ENCODE peak calls at places on chromosome 1, in eight cellular contexts. B is Kasumi-1, M is EH, K is 8988T, Y is stomach, G is DMS53, O is NCI-H1092, E is dermis blood vessel endothelial cell. V is an unnamed sample.

GRCh38 chr1:64124751-64125445 is 78.5 kb upstream of the UBE2U start:
- DNase-seq in O (no peak), K (no peak), M (no peak), G (no peak), B (no peak), E (no peak), Y (no peak), V (no peak)

GRCh38 chr1:60874703-60875102 is 207.7 kb upstream of the NFIA start:
- DNase-seq in O (no peak), B (no peak), M (peak), Y (no peak), G (peak), E (peak), K (no peak), V (peak)

GRCh38 chr1:18351735-18352134 is 129.0 kb upstream of the KLHDC7A start:
- DNase-seq in M (no peak), B (no peak), O (no peak), K (no peak), G (no peak), Y (no peak), E (no peak), V (no peak)

GRCh38 chr1:32919811-32920733 is 18.9 kb upstream of the TMEM54 start:
- DNase-seq in G (no peak), B (no peak), O (no peak), E (no peak), Y (peak), K (no peak), M (peak), V (peak)

GRCh38 chr1:245444181-245444580 is 289.4 kb downstream of the KIF26B start:
- DNase-seq in O (no peak), G (no peak), Y (no peak), K (no peak), M (no peak), B (no peak), E (no peak), V (no peak)

GRCh38 chr1:70143052-70143659 is 62.2 kb downstream of the LRRC40 start:
- DNase-seq in G (peak), M (peak), Y (no peak), K (no peak), B (no peak), E (no peak), O (no peak), V (peak)

GRCh38 chr1:68165665-68166064 is 66.7 kb downstream of the WLS start:
- DNase-seq in Y (no peak), K (no peak), O (no peak), B (no peak), E (no peak), G (no peak), M (no peak), V (no peak)

GRCh38 chr1:72851597-72851996 is 569.3 kb upstream of the NEGR1 start:
- DNase-seq in Y (no peak), M (no peak), B (no peak), G (no peak), K (no peak), E (no peak), O (no peak), V (no peak)

GRCh38 chr1:209675567-209676154 is 449 bp downstream of the G0S2 start:
- DNase-seq in K (no peak), E (peak), O (peak), Y (peak), G (peak), B (no peak), M (peak), V (no peak)

GRCh38 chr1:93804412-93804811 is 74.6 kb downstream of the DNTTIP2 start:
- DNase-seq in G (no peak), B (no peak), M (peak), K (no peak), O (no peak), Y (no peak), E (peak), V (peak)

GRCh38 chr1:65108025-65108692 is 39.8 kb upstream of the AK4 start:
- DNase-seq in K (no peak), B (no peak), M (no peak), O (no peak), Y (peak), E (no peak), G (peak), V (no peak)

GRCh38 chr1:229107302-229107815 is 163.6 kb upstream of the RAB4A start:
- DNase-seq in K (no peak), G (no peak), O (no peak), Y (no peak), B (no peak), M (no peak), E (no peak), V (no peak)

GRCh38 chr1:2313651-2314296 is 77.6 kb downstream of the MORN1 start:
- DNase-seq in Y (no peak), G (no peak), O (no peak), K (no peak), M (no peak), E (no peak), B (no peak), V (no peak)

GRCh38 chr1:197862671-197863070 is 39.8 kb upstream of the C1orf53 start:
- DNase-seq in K (no peak), Y (no peak), O (no peak), M (peak), B (no peak), G (no peak), E (no peak), V (no peak)

GRCh38 chr1:35886606-35887431 is 3.8 kb downstream of the AGO1 start:
- DNase-seq in E (peak), G (peak), B (peak), K (no peak), M (no peak), O (peak), Y (no peak), V (no peak)

GRCh38 chr1:222791006-222791710 is 23.7 kb upstream of the DISP1 start:
- DNase-seq in O (no peak), Y (no peak), E (peak), K (no peak), M (peak), G (no peak), B (no peak), V (peak)

GRCh38 chr1:92480813-92481597 is 5.7 kb downstream of the GFI1 start:
- DNase-seq in K (no peak), B (peak), O (no peak), Y (no peak), E (no peak), M (no peak), G (no peak), V (no peak)

GRCh38 chr1:153779781-153780541 is 4.8 kb downstream of the SLC27A3 start:
- DNase-seq in O (no peak), M (no peak), Y (peak), K (no peak), E (peak), B (no peak), G (no peak), V (no peak)

GRCh38 chr1:179001451-179001850 is 24.2 kb upstream of the FAM20B start:
- DNase-seq in E (no peak), Y (no peak), K (no peak), M (no peak), G (no peak), O (no peak), B (no peak), V (no peak)

GRCh38 chr1:241266121-241266520 is 90.9 kb downstream of the RGS7 start:
- DNase-seq in E (no peak), K (no peak), Y (no peak), G (no peak), O (no peak), M (no peak), B (no peak), V (no peak)

GRCh38 chr1:145878724-145879123 is 6.9 kb downstream of the ANKRD35 start:
- DNase-seq in O (no peak), G (no peak), M (peak), K (no peak), Y (no peak), E (no peak), B (no peak), V (no peak)

GRCh38 chr1:147600119-147601111 is 59.1 kb downstream of the BCL9 start:
- DNase-seq in O (no peak), G (peak), E (peak), Y (no peak), K (no peak), M (peak), B (no peak), V (no peak)

GRCh38 chr1:165936542-165936941 is 109.1 kb downstream of the UCK2 start:
- DNase-seq in G (no peak), K (no peak), M (no peak), B (no peak), Y (no peak), E (no peak), O (no peak), V (no peak)

GRCh38 chr1:234768171-234768568 is 158.2 kb upstream of the IRF2BP2 start:
- DNase-seq in E (no peak), M (no peak), G (no peak), O (no peak), K (no peak), B (no peak), Y (no peak), V (no peak)

GRCh38 chr1:202323731-202324130 is 18.0 kb downstream of the UBE2T start:
- DNase-seq in K (no peak), O (no peak), M (no peak), G (no peak), Y (no peak), B (no peak), E (no peak), V (no peak)

GRCh38 chr1:245234217-245235120 is 79.7 kb downstream of the KIF26B start:
- DNase-seq in E (no peak), M (no peak), B (no peak), G (no peak), Y (no peak), O (peak), K (no peak), V (no peak)

GRCh38 chr1:204989266-204990058 is 53.5 kb upstream of the CNTN2 start:
- DNase-seq in G (peak), K (peak), M (peak), E (peak), O (peak), Y (peak), B (peak), V (peak)

GRCh38 chr1:2466270-2466665 is 9.8 kb upstream of the PLCH2 start:
- DNase-seq in K (no peak), G (no peak), O (no peak), Y (no peak), B (no peak), M (no peak), E (no peak), V (no peak)

GRCh38 chr1:11484321-11484655 is 5.3 kb downstream of the DISP3 start:
- DNase-seq in O (no peak), G (no peak), K (no peak), E (no peak), M (no peak), B (no peak), Y (no peak), V (no peak)

GRCh38 chr1:73914994-73915393 is 283.0 kb downstream of the LRRIQ3 start:
- DNase-seq in Y (no peak), M (no peak), O (no peak), E (no peak), G (no peak), B (no peak), K (no peak), V (no peak)

GRCh38 chr1:203026666-203027663 is 674 bp downstream of the PPFIA4 start:
- DNase-seq in M (no peak), O (no peak), K (peak), B (no peak), G (no peak), E (no peak), Y (peak), V (no peak)

GRCh38 chr1:37038079-37038702 is 3.9 kb upstream of the GRIK3 start:
- DNase-seq in G (peak), K (no peak), M (no peak), E (peak), B (no peak), Y (no peak), O (peak), V (peak)

GRCh38 chr1:24599265-24599664 is 43.4 kb downstream of the NCMAP start:
- DNase-seq in M (no peak), B (no peak), E (no peak), K (no peak), G (no peak), O (no peak), Y (no peak), V (no peak)

GRCh38 chr1:154578058-154578418 is 10.5 kb downstream of the CHRNB2 start:
- DNase-seq in E (no peak), B (no peak), M (no peak), O (no peak), Y (no peak), K (no peak), G (no peak), V (no peak)

GRCh38 chr1:198157847-198158765 is 1.3 kb downstream of the NEK7 start:
- DNase-seq in B (peak), O (no peak), E (peak), K (no peak), Y (no peak), G (peak), M (peak), V (peak)

V was measured in H4.